ENCODE peak calls at places on chromosomes 5 and 9, in four cellular contexts. U is GM13976, H is globus pallidus, A is astrocyte. C is an unnamed sample.

GRCh38 chr5:73748510-73749410 is 122.8 kb downstream of the ARHGEF28 start:
- DNase-seq in U (no peak), H (no peak), A (peak; percentile 54), C (no peak)

GRCh38 chr9:14585730-14586473 is 107.3 kb downstream of the ZDHHC21 start:
- DNase-seq in U (peak; percentile 51), H (no peak), A (no peak), C (no peak)

GRCh38 chr9:122318284-122318683 is 52.5 kb upstream of the PTGS1 start:
- DNase-seq in U (no peak), H (peak; percentile 37), A (peak; percentile 5), C (no peak)

GRCh38 chr5:31664566-31664965 is 25.6 kb downstream of the PDZD2 start:
- DNase-seq in U (peak; percentile 53), H (no peak), A (peak; percentile 61), C (no peak)

GRCh38 chr5:87127956-87128687 is 139.6 kb upstream of the RASA1 start:
- DNase-seq in U (no peak), H (no peak), A (peak; percentile 36), C (no peak)

GRCh38 chr5:163205645-163206044 is 231.8 kb upstream of the CCNG1 start:
- DNase-seq in U (no peak), H (no peak), A (no peak), C (no peak)

GRCh38 chr5:123425444-123425843 is 2.2 kb upstream of the CEP120 start:
- DNase-seq in U (no peak), H (no peak), A (no peak), C (no peak)

GRCh38 chr9:129875181-129875611 is 39.9 kb downstream of the USP20 start:
- DNase-seq in U (no peak), H (no peak), A (no peak), C (peak; percentile 48)

GRCh38 chr9:109551651-109552050 is 53.5 kb upstream of the PTPN3 start:
- DNase-seq in U (no peak), H (no peak), A (no peak), C (no peak)

GRCh38 chr9:126491256-126491879 is 122.4 kb upstream of the LMX1B start:
- DNase-seq in U (peak; percentile 77), H (peak; percentile 88), A (peak; percentile 24), C (peak; percentile 60)

GRCh38 chr5:135810188-135810943 is 24.1 kb upstream of the SLC25A48 start:
- DNase-seq in U (no peak), H (no peak), A (no peak), C (no peak)

GRCh38 chr9:127311239-127311741 is 46.7 kb downstream of the GARNL3 start:
- DNase-seq in U (no peak), H (no peak), A (peak; percentile 59), C (peak; percentile 17)

GRCh38 chr9:38619556-38620447 is 594 bp downstream of the ANKRD18A start:
- DNase-seq in U (peak; percentile 13), H (no peak), A (no peak), C (peak; percentile 18)

GRCh38 chr5:335740-336038 is 14.2 kb downstream of the AHRR start:
- DNase-seq in U (peak; percentile 6), H (no peak), A (no peak), C (no peak)

GRCh38 chr5:37283214-37283820 is 34.1 kb upstream of the CPLANE1 start:
- DNase-seq in U (no peak), H (no peak), A (no peak), C (no peak)

GRCh38 chr5:148856424-148856823 is 30.0 kb downstream of the ADRB2 start:
- DNase-seq in U (no peak), H (no peak), A (no peak), C (no peak)

GRCh38 chr9:83280259-83280658 is 217.3 kb upstream of the RASEF start:
- DNase-seq in U (no peak), H (no peak), A (peak; percentile 39), C (no peak)

GRCh38 chr9:130348341-130348740 is 82.8 kb downstream of the HMCN2 start:
- DNase-seq in U (no peak), H (no peak), A (no peak), C (no peak)

GRCh38 chr5:20276061-20276958 is 288.3 kb upstream of the CDH18 start:
- DNase-seq in U (no peak), H (no peak), A (peak; percentile 95), C (no peak)

GRCh38 chr9:126684345-126684744 is 70.6 kb downstream of the LMX1B start:
- DNase-seq in U (no peak), H (no peak), A (no peak), C (no peak)

GRCh38 chr9:29637448-29638196 is 2064.3 kb upstream of the C9orf72 start:
- DNase-seq in U (no peak), H (no peak), A (no peak), C (no peak)

GRCh38 chr9:112945620-112946208 is 55.0 kb upstream of the SLC46A2 start:
- DNase-seq in U (no peak), H (no peak), A (no peak), C (peak; percentile 5)

GRCh38 chr9:124621371-124622328 is 114.5 kb upstream of the NR5A1 start:
- DNase-seq in U (no peak), H (no peak), A (peak; percentile 79), C (no peak)

GRCh38 chr5:25181249-25181648 is 536.5 kb upstream of the CDH10 start:
- DNase-seq in U (no peak), H (no peak), A (no peak), C (no peak)

GRCh38 chr9:105901514-105902109 is 207.3 kb downstream of the TMEM38B start:
- DNase-seq in U (peak; percentile 56), H (peak; percentile 74), A (peak; percentile 6), C (peak; percentile 65)

GRCh38 chr5:113053614-113054013 is 77.0 kb downstream of the DCP2 start:
- DNase-seq in U (no peak), H (no peak), A (peak; percentile 63), C (no peak)

GRCh38 chr5:14628346-14628745 is 36.2 kb upstream of the OTULIN start:
- DNase-seq in U (peak; percentile 41), H (no peak), A (peak; percentile 40), C (peak; percentile 67)

GRCh38 chr5:139415869-139416268 is 12.0 kb upstream of the SPATA24 start:
- DNase-seq in U (no peak), H (no peak), A (no peak), C (no peak)